ENCODE peak calls at places on chromosomes 4 and X, in eight cellular contexts. I is AG20443; W is GM12891; F is HTR-8/SVneo; V is cardiac fibroblast; L is activated CD4-positive, alpha-beta T cell treated with anti-CD3 and anti-CD28 coated beads, Interleukin-2, amount 50 U/mL, for 1 hour; Q is activated CD4-positive, CD25-positive, alpha-beta regulatory T cell; P is HEK293T. D is an unnamed sample.

GRCh38 chrX:136170109-136170800 is 22.9 kb downstream of the FHL1 start:
- DNase-seq in Q (no peak), F (no peak), V (peak; percentile 55), I (peak; percentile 38), P (no peak), L (no peak), W (no peak), D (no peak)

GRCh38 chrX:84219551-84219950 is 31.6 kb upstream of the RPS6KA6 start:
- DNase-seq in L (no peak), Q (no peak), P (no peak), W (no peak), I (no peak), F (no peak), V (no peak), D (no peak)

GRCh38 chr4:94642561-94642866 is 115.2 kb upstream of the BMPR1B start:
- DNase-seq in P (no peak), W (no peak), V (peak; percentile 27), I (no peak), L (no peak), Q (no peak), F (no peak), D (no peak)

GRCh38 chrX:150874448-150874847 is 24.0 kb downstream of the CD99L2 start:
- DNase-seq in F (no peak), I (no peak), P (no peak), W (no peak), L (no peak), V (no peak), Q (no peak), D (no peak)

GRCh38 chr4:144591401-144591800 is 54.6 kb upstream of the HHIP start:
- DNase-seq in P (no peak), F (peak; percentile 28), I (peak; percentile 53), Q (no peak), V (peak; percentile 91), L (no peak), W (no peak), D (peak; percentile 29)

GRCh38 chr4:186936496-186937375 is 213.1 kb upstream of the FAT1 start:
- DNase-seq in Q (no peak), I (peak; percentile 61), W (no peak), P (no peak), L (no peak), F (peak; percentile 49), V (peak; percentile 86), D (peak; percentile 94)

GRCh38 chr4:35608205-35608604 is 636.1 kb downstream of the ARAP2 start:
- DNase-seq in V (no peak), F (no peak), I (no peak), P (no peak), W (no peak), L (no peak), Q (no peak), D (no peak)

GRCh38 chr4:29046716-29047115 is 1673.5 kb upstream of the PCDH7 start:
- DNase-seq in P (no peak), W (no peak), I (no peak), Q (no peak), L (no peak), V (peak; percentile 71), F (no peak), D (no peak)

GRCh38 chrX:4735299-4735698 is 1021.9 kb upstream of the PRKX start:
- DNase-seq in W (no peak), P (no peak), L (no peak), V (no peak), Q (no peak), I (no peak), F (no peak), D (no peak)

D was measured in osteoblast.